ENCODE peak calls at places on chromosomes 16 and 17, in six cellular contexts. A is endothelial cell, S is cardiac septum, W is NT2/D1, I is choroid plexus epithelial cell, M is osteocyte. T is an unnamed sample.
A peak's percentile ranks its signal among the peaks of the same experiment; 100 is the strongest.

GRCh38 chr16:1308036-1308976 is 1.1 kb upstream of the UBE2I start:
- DNase-seq in I (peak; percentile 35), A (no peak), W (no peak), M (no peak), S (no peak), T (no peak)

GRCh38 chr16:67243481-67243880 is 3.8 kb downstream of the FHOD1 start:
- DNase-seq in M (no peak), W (no peak), S (no peak), I (no peak), A (no peak), T (no peak)

GRCh38 chr16:83475108-83475507 is 332.7 kb upstream of the HSBP1 start:
- DNase-seq in M (peak; percentile 56), W (no peak), A (no peak), I (peak; percentile 9), S (no peak), T (no peak)

GRCh38 chr17:43406676-43407645 is 8.2 kb downstream of the ARL4D start:
- DNase-seq in I (peak; percentile 62), A (no peak), M (no peak), S (no peak), W (no peak), T (no peak)

GRCh38 chr17:40980594-40980993 is 3.5 kb downstream of the KRT40 start:
- DNase-seq in M (no peak), I (peak; percentile 60), S (no peak), W (no peak), A (no peak), T (no peak)

GRCh38 chr17:38538906-38539305 is 66.8 kb downstream of the SRCIN1 start:
- DNase-seq in S (no peak), I (no peak), A (no peak), M (no peak), W (no peak), T (no peak)

GRCh38 chr16:88886915-88887521 is 20.6 kb upstream of the PABPN1L start:
- DNase-seq in S (peak; percentile 90), W (no peak), I (no peak), M (no peak), A (no peak), T (no peak)

GRCh38 chr17:72715906-72716572 is 376.4 kb downstream of the SLC39A11 start:
- DNase-seq in S (no peak), M (no peak), W (peak; percentile 33), A (no peak), I (peak; percentile 95), T (no peak)

GRCh38 chr16:57045694-57046381 is 46.5 kb upstream of the CPNE2 start:
- DNase-seq in I (peak; percentile 79), A (peak; percentile 68), S (peak; percentile 85), M (no peak), W (peak; percentile 11), T (peak; percentile 37)

GRCh38 chr17:27244481-27245223 is 49.3 kb upstream of the WSB1 start:
- DNase-seq in M (no peak), I (peak; percentile 99), W (no peak), A (no peak), S (peak; percentile 79), T (no peak)

GRCh38 chr17:57211543-57211942 is 44.8 kb upstream of the MSI2 start:
- DNase-seq in A (no peak), I (no peak), W (no peak), S (no peak), M (no peak), T (no peak)

GRCh38 chr17:410674-411401 is 58.2 kb upstream of the RPH3AL start:
- DNase-seq in S (no peak), A (no peak), M (no peak), W (no peak), I (peak; percentile 19), T (no peak)

GRCh38 chr16:74793571-74793970 is 19.0 kb upstream of the FA2H start:
- DNase-seq in W (no peak), A (no peak), I (no peak), S (no peak), M (no peak), T (no peak)

GRCh38 chr17:67999291-67999911 is 3.1 kb upstream of the C17orf58 start:
- DNase-seq in W (no peak), A (no peak), S (no peak), I (peak; percentile 49), M (no peak), T (no peak)

GRCh38 chr17:67050476-67051154 is 6.3 kb downstream of the CACNG1 start:
- DNase-seq in S (no peak), A (no peak), W (no peak), M (no peak), I (no peak), T (no peak)

GRCh38 chr16:86432691-86433090 is 77.6 kb upstream of the FOXF1 start:
- DNase-seq in A (no peak), S (no peak), M (no peak), I (no peak), W (no peak), T (no peak)

GRCh38 chr17:49971848-49972485 is 3.0 kb downstream of the DLX4 start:
- DNase-seq in A (no peak), M (no peak), I (no peak), W (no peak), S (no peak), T (no peak)

GRCh38 chr17:75636381-75637142 is 3.3 kb downstream of the SMIM5 start:
- DNase-seq in S (no peak), A (no peak), I (no peak), M (no peak), W (no peak), T (no peak)

GRCh38 chr17:75105269-75106080 is 4.3 kb upstream of the ARMC7 start:
- DNase-seq in I (peak; percentile 95), A (peak; percentile 83), M (no peak), W (no peak), S (no peak), T (no peak)

GRCh38 chr17:64262422-64263260 is at the start of gene TEX2:
- DNase-seq in S (peak; percentile 78), W (no peak), I (peak; percentile 26), A (peak; percentile 37), M (no peak), T (no peak)

GRCh38 chr16:69880640-69881133 is 70.4 kb upstream of the CLEC18A start:
- DNase-seq in I (peak; percentile 80), W (no peak), A (no peak), M (no peak), S (no peak), T (no peak)

GRCh38 chr17:5580974-5581373 is 3.3 kb downstream of the NLRP1 start:
- DNase-seq in M (no peak), A (no peak), I (no peak), W (no peak), S (no peak), T (no peak)

GRCh38 chr17:68804777-68805176 is 150.4 kb downstream of the ABCA8 start:
- DNase-seq in A (no peak), S (no peak), M (no peak), I (no peak), W (no peak), T (no peak)

GRCh38 chr17:1742371-1743093 is at the start of gene SERPINF2:
- DNase-seq in W (no peak), I (no peak), M (no peak), A (no peak), S (no peak), T (no peak)

GRCh38 chr17:80726558-80727408 is 182.1 kb downstream of the RPTOR start:
- DNase-seq in A (no peak), M (no peak), S (no peak), I (no peak), W (no peak), T (no peak)

GRCh38 chr17:81025065-81025751 is 9.7 kb upstream of the BAIAP2 start:
- DNase-seq in M (no peak), S (no peak), I (no peak), W (no peak), A (no peak), T (no peak)

GRCh38 chr17:29588561-29589411 is 662 bp downstream of the GIT1 start:
- DNase-seq in I (peak; percentile 41), W (no peak), M (no peak), S (no peak), A (peak; percentile 51), T (no peak)

GRCh38 chr16:86306046-86306644 is 204.2 kb upstream of the FOXF1 start:
- DNase-seq in I (peak; percentile 59), A (no peak), W (no peak), M (no peak), S (no peak), T (no peak)

GRCh38 chr16:77788196-77789084 is at the start of gene VAT1L:
- DNase-seq in W (peak; percentile 44), M (no peak), A (peak; percentile 38), I (peak; percentile 57), S (no peak), T (no peak)

GRCh38 chr17:37708008-37708615 is 36.7 kb downstream of the HNF1B start:
- DNase-seq in W (no peak), A (no peak), M (no peak), I (no peak), S (no peak), T (no peak)

GRCh38 chr17:17910060-17910459 is 62.1 kb downstream of the TOM1L2 start:
- DNase-seq in S (peak; percentile 66), W (no peak), I (no peak), M (no peak), A (no peak), T (no peak)

GRCh38 chr16:15509051-15509592 is 74.7 kb downstream of the BMERB1 start:
- DNase-seq in A (no peak), S (no peak), M (no peak), I (peak; percentile 96), W (no peak), T (no peak)

GRCh38 chr17:54844262-54844661 is 56.4 kb upstream of the TOM1L1 start:
- DNase-seq in W (no peak), M (no peak), A (no peak), I (no peak), S (no peak), T (no peak)

GRCh38 chr17:8185580-8186445 is 4.2 kb downstream of the BORCS6 start:
- DNase-seq in A (peak; percentile 93), S (peak; percentile 93), W (no peak), M (peak; percentile 94), I (peak; percentile 66), T (no peak)

GRCh38 chr17:3885970-3886369 is 6.9 kb downstream of the CAMKK1 start:
- DNase-seq in W (no peak), M (no peak), S (no peak), I (peak; percentile 90), A (no peak), T (no peak)

GRCh38 chr17:55402374-55402773 is 19.3 kb downstream of the MMD start:
- DNase-seq in A (no peak), M (no peak), I (no peak), S (no peak), W (no peak), T (no peak)

GRCh38 chr17:75516619-75517276 is 420 bp downstream of the TSEN54 start:
- DNase-seq in S (no peak), A (peak; percentile 40), I (no peak), M (no peak), W (no peak), T (no peak)

GRCh38 chr16:81600275-81600674 is 155.7 kb downstream of the CMIP start:
- DNase-seq in I (peak; percentile 75), A (no peak), M (no peak), S (no peak), W (no peak), T (no peak)

GRCh38 chr17:31549121-31549524 is 157.6 kb downstream of the RAB11FIP4 start:
- DNase-seq in I (no peak), M (no peak), W (no peak), S (no peak), A (no peak), T (no peak)